ENCODE peak calls at places on chromosomes 3 and 15, in nine cellular contexts. One of them, this sample, is unnamed.

GRCh38 chr3:71784201-71784913 is 591 bp downstream of the PROK2 start:
- DNase-seq in GM20000: no peak
- DNase-seq in BJ: no peak
- DNase-seq in GM10248: no peak
- DNase-seq in epithelial cell of esophagus: no peak
- DNase-seq in dorsolateral prefrontal cortex: no peak
- DNase-seq in fibroblast of lung: no peak
- DNase-seq in IMR-90: no peak
- DNase-seq in B cell: no peak
- DNase-seq in this sample: no peak

GRCh38 chr15:101803676-101804075 is 367 bp downstream of the OR4F6 start:
- DNase-seq in B cell: no peak
- DNase-seq in GM10248: no peak
- DNase-seq in GM20000: no peak
- DNase-seq in BJ: no peak
- DNase-seq in epithelial cell of esophagus: no peak
- DNase-seq in dorsolateral prefrontal cortex: no peak
- DNase-seq in IMR-90: peak
- DNase-seq in fibroblast of lung: peak
- DNase-seq in this sample: peak

GRCh38 chr3:196254376-196255283 is 32.9 kb downstream of the PCYT1A start:
- DNase-seq in epithelial cell of esophagus: no peak
- DNase-seq in GM10248: no peak
- DNase-seq in fibroblast of lung: no peak
- DNase-seq in IMR-90: no peak
- DNase-seq in dorsolateral prefrontal cortex: no peak
- DNase-seq in BJ: no peak
- DNase-seq in GM20000: no peak
- DNase-seq in B cell: no peak
- DNase-seq in this sample: no peak

GRCh38 chr15:77358545-77359240 is 61.2 kb downstream of the PEAK1 start:
- DNase-seq in BJ: no peak
- DNase-seq in fibroblast of lung: no peak
- DNase-seq in dorsolateral prefrontal cortex: no peak
- DNase-seq in GM20000: no peak
- DNase-seq in B cell: no peak
- DNase-seq in GM10248: no peak
- DNase-seq in epithelial cell of esophagus: no peak
- DNase-seq in IMR-90: peak
- DNase-seq in this sample: no peak

GRCh38 chr3:77320514-77320913 is 280.6 kb downstream of the ROBO2 start:
- DNase-seq in B cell: no peak
- DNase-seq in GM20000: peak
- DNase-seq in BJ: no peak
- DNase-seq in epithelial cell of esophagus: peak
- DNase-seq in GM10248: no peak
- DNase-seq in fibroblast of lung: peak
- DNase-seq in IMR-90: peak
- DNase-seq in dorsolateral prefrontal cortex: no peak
- DNase-seq in this sample: peak

GRCh38 chr3:10317311-10317960 is 3.5 kb downstream of the SEC13 start:
- DNase-seq in BJ: no peak
- DNase-seq in GM10248: no peak
- DNase-seq in fibroblast of lung: no peak
- DNase-seq in epithelial cell of esophagus: no peak
- DNase-seq in B cell: no peak
- DNase-seq in IMR-90: no peak
- DNase-seq in dorsolateral prefrontal cortex: no peak
- DNase-seq in GM20000: no peak
- DNase-seq in this sample: no peak

GRCh38 chr3:145882416-145882815 is 278.6 kb downstream of the PLOD2 start:
- DNase-seq in B cell: no peak
- DNase-seq in BJ: no peak
- DNase-seq in epithelial cell of esophagus: peak
- DNase-seq in GM10248: no peak
- DNase-seq in fibroblast of lung: peak
- DNase-seq in GM20000: no peak
- DNase-seq in IMR-90: no peak
- DNase-seq in dorsolateral prefrontal cortex: no peak
- DNase-seq in this sample: peak

GRCh38 chr3:180264479-180264878 is 227.7 kb upstream of the PEX5L start:
- DNase-seq in BJ: no peak
- DNase-seq in fibroblast of lung: no peak
- DNase-seq in B cell: no peak
- DNase-seq in IMR-90: no peak
- DNase-seq in GM10248: no peak
- DNase-seq in GM20000: no peak
- DNase-seq in epithelial cell of esophagus: no peak
- DNase-seq in dorsolateral prefrontal cortex: no peak
- DNase-seq in this sample: no peak

GRCh38 chr3:29481249-29481648 is 200.4 kb downstream of the RBMS3 start:
- DNase-seq in dorsolateral prefrontal cortex: no peak
- DNase-seq in epithelial cell of esophagus: no peak
- DNase-seq in GM20000: no peak
- DNase-seq in fibroblast of lung: no peak
- DNase-seq in GM10248: no peak
- DNase-seq in IMR-90: no peak
- DNase-seq in B cell: no peak
- DNase-seq in BJ: no peak
- DNase-seq in this sample: no peak

GRCh38 chr3:107561980-107562379 is 39.2 kb downstream of the BBX start:
- DNase-seq in IMR-90: peak
- DNase-seq in epithelial cell of esophagus: peak
- DNase-seq in fibroblast of lung: no peak
- DNase-seq in GM10248: no peak
- DNase-seq in dorsolateral prefrontal cortex: no peak
- DNase-seq in BJ: no peak
- DNase-seq in B cell: no peak
- DNase-seq in GM20000: no peak
- DNase-seq in this sample: no peak

GRCh38 chr3:86104154-86104553 is 886.8 kb downstream of the VGLL3 start:
- DNase-seq in epithelial cell of esophagus: no peak
- DNase-seq in BJ: no peak
- DNase-seq in GM20000: no peak
- DNase-seq in GM10248: no peak
- DNase-seq in fibroblast of lung: no peak
- DNase-seq in dorsolateral prefrontal cortex: no peak
- DNase-seq in B cell: no peak
- DNase-seq in IMR-90: no peak
- DNase-seq in this sample: no peak

GRCh38 chr3:49019941-49020334 is 1.6 kb upstream of the DALRD3 start:
- DNase-seq in epithelial cell of esophagus: peak
- DNase-seq in BJ: no peak
- DNase-seq in IMR-90: no peak
- DNase-seq in fibroblast of lung: no peak
- DNase-seq in GM10248: no peak
- DNase-seq in B cell: no peak
- DNase-seq in dorsolateral prefrontal cortex: no peak
- DNase-seq in GM20000: no peak
- DNase-seq in this sample: no peak

GRCh38 chr3:58659051-58659675 is 7.4 kb downstream of the FAM3D start:
- DNase-seq in GM20000: no peak
- DNase-seq in epithelial cell of esophagus: peak
- DNase-seq in BJ: no peak
- DNase-seq in dorsolateral prefrontal cortex: no peak
- DNase-seq in B cell: no peak
- DNase-seq in IMR-90: peak
- DNase-seq in fibroblast of lung: peak
- DNase-seq in GM10248: no peak
- DNase-seq in this sample: no peak

GRCh38 chr15:39246523-39246922 is 334.4 kb upstream of the THBS1 start:
- DNase-seq in epithelial cell of esophagus: no peak
- DNase-seq in fibroblast of lung: no peak
- DNase-seq in dorsolateral prefrontal cortex: no peak
- DNase-seq in GM20000: no peak
- DNase-seq in BJ: no peak
- DNase-seq in GM10248: no peak
- DNase-seq in IMR-90: peak
- DNase-seq in B cell: no peak
- DNase-seq in this sample: no peak

GRCh38 chr3:65305836-65306235 is 618.0 kb upstream of the ADAMTS9 start:
- DNase-seq in GM10248: no peak
- DNase-seq in B cell: no peak
- DNase-seq in GM20000: no peak
- DNase-seq in BJ: no peak
- DNase-seq in IMR-90: no peak
- DNase-seq in epithelial cell of esophagus: no peak
- DNase-seq in fibroblast of lung: no peak
- DNase-seq in dorsolateral prefrontal cortex: no peak
- DNase-seq in this sample: no peak

GRCh38 chr3:178966299-178967183 is 105.1 kb downstream of the ZMAT3 start:
- DNase-seq in fibroblast of lung: peak
- DNase-seq in dorsolateral prefrontal cortex: peak
- DNase-seq in IMR-90: peak
- DNase-seq in GM20000: no peak
- DNase-seq in BJ: no peak
- DNase-seq in GM10248: peak
- DNase-seq in epithelial cell of esophagus: peak
- DNase-seq in B cell: no peak
- DNase-seq in this sample: peak

GRCh38 chr3:65995030-65995429 is 43.7 kb downstream of the MAGI1 start:
- DNase-seq in GM10248: no peak
- DNase-seq in epithelial cell of esophagus: peak
- DNase-seq in B cell: no peak
- DNase-seq in fibroblast of lung: peak
- DNase-seq in IMR-90: peak
- DNase-seq in BJ: peak
- DNase-seq in dorsolateral prefrontal cortex: no peak
- DNase-seq in GM20000: no peak
- DNase-seq in this sample: peak

GRCh38 chr15:96409231-96410138 is 79.0 kb downstream of the NR2F2 start:
- DNase-seq in IMR-90: peak
- DNase-seq in GM10248: no peak
- DNase-seq in GM20000: peak
- DNase-seq in dorsolateral prefrontal cortex: no peak
- DNase-seq in epithelial cell of esophagus: peak
- DNase-seq in B cell: no peak
- DNase-seq in fibroblast of lung: no peak
- DNase-seq in BJ: no peak
- DNase-seq in this sample: peak

GRCh38 chr3:77467702-77468407 is 428.0 kb downstream of the ROBO2 start:
- DNase-seq in epithelial cell of esophagus: no peak
- DNase-seq in GM20000: no peak
- DNase-seq in BJ: no peak
- DNase-seq in dorsolateral prefrontal cortex: peak
- DNase-seq in IMR-90: no peak
- DNase-seq in fibroblast of lung: peak
- DNase-seq in GM10248: no peak
- DNase-seq in B cell: no peak
- DNase-seq in this sample: peak

GRCh38 chr15:100602822-100603393 is 519 bp downstream of the ASB7 start:
- DNase-seq in fibroblast of lung: peak
- DNase-seq in GM20000: peak
- DNase-seq in BJ: no peak
- DNase-seq in epithelial cell of esophagus: peak
- DNase-seq in dorsolateral prefrontal cortex: no peak
- DNase-seq in GM10248: peak
- DNase-seq in IMR-90: peak
- DNase-seq in B cell: peak
- DNase-seq in this sample: peak

GRCh38 chr15:66024998-66025397 is 155.7 kb downstream of the RAB11A start:
- DNase-seq in IMR-90: no peak
- DNase-seq in epithelial cell of esophagus: peak
- DNase-seq in fibroblast of lung: peak
- DNase-seq in dorsolateral prefrontal cortex: peak
- DNase-seq in GM10248: no peak
- DNase-seq in GM20000: no peak
- DNase-seq in BJ: no peak
- DNase-seq in B cell: no peak
- DNase-seq in this sample: peak

GRCh38 chr15:29139540-29140459 is 129.8 kb downstream of the NSMCE3 start:
- DNase-seq in dorsolateral prefrontal cortex: no peak
- DNase-seq in fibroblast of lung: no peak
- DNase-seq in B cell: peak
- DNase-seq in BJ: no peak
- DNase-seq in GM20000: peak
- DNase-seq in IMR-90: peak
- DNase-seq in GM10248: peak
- DNase-seq in epithelial cell of esophagus: peak
- DNase-seq in this sample: no peak

GRCh38 chr15:72341361-72341760 is 21.4 kb upstream of the CELF6 start:
- DNase-seq in epithelial cell of esophagus: no peak
- DNase-seq in dorsolateral prefrontal cortex: no peak
- DNase-seq in GM20000: no peak
- DNase-seq in IMR-90: no peak
- DNase-seq in B cell: no peak
- DNase-seq in fibroblast of lung: peak
- DNase-seq in BJ: no peak
- DNase-seq in GM10248: no peak
- DNase-seq in this sample: no peak
- TF ChIP-seq CTCF in epithelial cell of esophagus: no peak
- TF ChIP-seq CTCF in dorsolateral prefrontal cortex: no peak
- TF ChIP-seq CTCF in GM20000: no peak
- TF ChIP-seq CTCF in IMR-90: peak
- TF ChIP-seq CTCF in B cell: no peak
- TF ChIP-seq CTCF in fibroblast of lung: no peak
- TF ChIP-seq CTCF in BJ: peak
- TF ChIP-seq CTCF in GM10248: no peak
- TF ChIP-seq CTCF in this sample: peak

DNA sequence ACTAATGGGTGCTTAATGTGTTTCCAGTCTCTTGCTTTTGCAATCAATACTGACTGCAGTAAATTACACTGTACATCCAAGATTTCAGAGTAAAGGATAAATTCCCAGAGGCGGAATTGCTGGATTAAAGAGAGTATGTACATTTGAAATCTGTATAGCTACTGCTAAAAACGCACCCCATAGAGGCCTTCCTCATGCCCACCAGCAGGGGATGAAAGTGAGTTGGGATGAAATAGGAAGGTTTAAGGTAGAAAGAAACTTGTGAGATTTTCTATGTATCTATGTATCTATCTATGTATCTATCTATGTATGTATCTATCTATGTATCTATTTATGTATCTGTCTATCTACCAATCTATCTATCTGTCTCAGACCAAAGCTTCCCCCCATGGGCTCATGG is 28.4 kb downstream of the TMEM44 start:
- DNase-seq in GM10248: no peak
- DNase-seq in BJ: no peak
- DNase-seq in fibroblast of lung: no peak
- DNase-seq in GM20000: no peak
- DNase-seq in IMR-90: no peak
- DNase-seq in epithelial cell of esophagus: no peak
- DNase-seq in B cell: no peak
- DNase-seq in dorsolateral prefrontal cortex: no peak
- DNase-seq in this sample: no peak
- TF ChIP-seq CTCF in GM10248: no peak
- TF ChIP-seq CTCF in BJ: peak
- TF ChIP-seq CTCF in fibroblast of lung: peak
- TF ChIP-seq CTCF in GM20000: no peak
- TF ChIP-seq CTCF in IMR-90: peak
- TF ChIP-seq CTCF in epithelial cell of esophagus: peak
- TF ChIP-seq CTCF in B cell: no peak
- TF ChIP-seq CTCF in dorsolateral prefrontal cortex: no peak
- TF ChIP-seq CTCF in this sample: peak

GRCh38 chr3:33732394-33732793 is 14.3 kb upstream of the CLASP2 start:
- DNase-seq in dorsolateral prefrontal cortex: no peak
- DNase-seq in GM20000: no peak
- DNase-seq in IMR-90: no peak
- DNase-seq in B cell: no peak
- DNase-seq in GM10248: no peak
- DNase-seq in epithelial cell of esophagus: no peak
- DNase-seq in BJ: no peak
- DNase-seq in fibroblast of lung: no peak
- DNase-seq in this sample: no peak
- TF ChIP-seq CTCF in dorsolateral prefrontal cortex: no peak
- TF ChIP-seq CTCF in GM20000: no peak
- TF ChIP-seq CTCF in IMR-90: no peak
- TF ChIP-seq CTCF in B cell: peak
- TF ChIP-seq CTCF in GM10248: no peak
- TF ChIP-seq CTCF in epithelial cell of esophagus: peak
- TF ChIP-seq CTCF in BJ: peak
- TF ChIP-seq CTCF in fibroblast of lung: peak
- TF ChIP-seq CTCF in this sample: peak

GRCh38 chr3:82475306-82475705 is 713.9 kb upstream of the GBE1 start:
- DNase-seq in fibroblast of lung: peak
- DNase-seq in BJ: no peak
- DNase-seq in epithelial cell of esophagus: peak
- DNase-seq in B cell: no peak
- DNase-seq in GM10248: no peak
- DNase-seq in GM20000: no peak
- DNase-seq in dorsolateral prefrontal cortex: no peak
- DNase-seq in IMR-90: no peak
- DNase-seq in this sample: no peak
- TF ChIP-seq CTCF in fibroblast of lung: no peak
- TF ChIP-seq CTCF in BJ: no peak
- TF ChIP-seq CTCF in epithelial cell of esophagus: no peak
- TF ChIP-seq CTCF in B cell: no peak
- TF ChIP-seq CTCF in GM10248: no peak
- TF ChIP-seq CTCF in GM20000: no peak
- TF ChIP-seq CTCF in dorsolateral prefrontal cortex: no peak
- TF ChIP-seq CTCF in IMR-90: no peak
- TF ChIP-seq CTCF in this sample: no peak

This sample was measured in astrocyte.